ENCODE peak calls at places on chromosome 22, in eight cellular contexts. One of them, this sample, is unnamed.
A peak's percentile ranks its signal among the peaks of the same experiment; 100 is the strongest.

GRCh38 chr22:40733919-40734318 is 54.6 kb downstream of the MCHR1 start:
- DNase-seq in HFFc6: no peak
- DNase-seq in stimulated activated naive B cell treated with anti-CD40 and anti-IgM and Interleukin-4, amounts not matched to agents 10 μg/mL and 1 μg/mL and 100 μg/mL, for 72 hours: no peak
- DNase-seq in kidney tubule cell: no peak
- DNase-seq in iris pigment epithelial cell: no peak
- DNase-seq in activated T-cell treated with anti-CD3 and anti-CD28 coated beads for 1 hour: no peak
- DNase-seq in brain microvascular endothelial cell: no peak
- DNase-seq in PC-9: no peak
- DNase-seq in this sample: no peak

GRCh38 chr22:30182365-30182764 is 64.2 kb downstream of the LIF start:
- DNase-seq in HFFc6: no peak
- DNase-seq in stimulated activated naive B cell treated with anti-CD40 and anti-IgM and Interleukin-4, amounts not matched to agents 10 μg/mL and 1 μg/mL and 100 μg/mL, for 72 hours: no peak
- DNase-seq in kidney tubule cell: peak; percentile 95
- DNase-seq in iris pigment epithelial cell: no peak
- DNase-seq in activated T-cell treated with anti-CD3 and anti-CD28 coated beads for 1 hour: no peak
- DNase-seq in brain microvascular endothelial cell: no peak
- DNase-seq in PC-9: no peak
- DNase-seq in this sample: no peak

GRCh38 chr22:22429374-22430108 is 79.0 kb downstream of the ZNF280B start:
- DNase-seq in HFFc6: no peak
- DNase-seq in stimulated activated naive B cell treated with anti-CD40 and anti-IgM and Interleukin-4, amounts not matched to agents 10 μg/mL and 1 μg/mL and 100 μg/mL, for 72 hours: no peak
- DNase-seq in kidney tubule cell: no peak
- DNase-seq in iris pigment epithelial cell: no peak
- DNase-seq in activated T-cell treated with anti-CD3 and anti-CD28 coated beads for 1 hour: no peak
- DNase-seq in brain microvascular endothelial cell: no peak
- DNase-seq in PC-9: no peak
- DNase-seq in this sample: no peak

GRCh38 chr22:36008565-36008964 is 20.1 kb downstream of the RBFOX2 start:
- DNase-seq in HFFc6: no peak
- DNase-seq in stimulated activated naive B cell treated with anti-CD40 and anti-IgM and Interleukin-4, amounts not matched to agents 10 μg/mL and 1 μg/mL and 100 μg/mL, for 72 hours: no peak
- DNase-seq in kidney tubule cell: no peak
- DNase-seq in iris pigment epithelial cell: no peak
- DNase-seq in activated T-cell treated with anti-CD3 and anti-CD28 coated beads for 1 hour: no peak
- DNase-seq in brain microvascular endothelial cell: no peak
- DNase-seq in PC-9: no peak
- DNase-seq in this sample: no peak

GRCh38 chr22:46576556-46577351 is 39.3 kb upstream of the CELSR1 start:
- DNase-seq in HFFc6: no peak
- DNase-seq in stimulated activated naive B cell treated with anti-CD40 and anti-IgM and Interleukin-4, amounts not matched to agents 10 μg/mL and 1 μg/mL and 100 μg/mL, for 72 hours: no peak
- DNase-seq in kidney tubule cell: peak; percentile 64
- DNase-seq in iris pigment epithelial cell: peak; percentile 47
- DNase-seq in activated T-cell treated with anti-CD3 and anti-CD28 coated beads for 1 hour: peak; percentile 52
- DNase-seq in brain microvascular endothelial cell: no peak
- DNase-seq in PC-9: peak; percentile 61
- DNase-seq in this sample: peak; percentile 94

GRCh38 chr22:36286096-36286957 is 33.4 kb downstream of the APOL1 start:
- DNase-seq in HFFc6: peak; percentile 60
- DNase-seq in stimulated activated naive B cell treated with anti-CD40 and anti-IgM and Interleukin-4, amounts not matched to agents 10 μg/mL and 1 μg/mL and 100 μg/mL, for 72 hours: peak; percentile 33
- DNase-seq in kidney tubule cell: peak; percentile 69
- DNase-seq in iris pigment epithelial cell: peak; percentile 75
- DNase-seq in activated T-cell treated with anti-CD3 and anti-CD28 coated beads for 1 hour: peak; percentile 68
- DNase-seq in brain microvascular endothelial cell: peak; percentile 53
- DNase-seq in PC-9: peak; percentile 79
- DNase-seq in this sample: peak; percentile 63

GRCh38 chr22:36808611-36809344 is 8.1 kb downstream of the PVALB start:
- DNase-seq in HFFc6: no peak
- DNase-seq in stimulated activated naive B cell treated with anti-CD40 and anti-IgM and Interleukin-4, amounts not matched to agents 10 μg/mL and 1 μg/mL and 100 μg/mL, for 72 hours: no peak
- DNase-seq in kidney tubule cell: no peak
- DNase-seq in iris pigment epithelial cell: no peak
- DNase-seq in activated T-cell treated with anti-CD3 and anti-CD28 coated beads for 1 hour: no peak
- DNase-seq in brain microvascular endothelial cell: no peak
- DNase-seq in PC-9: no peak
- DNase-seq in this sample: no peak

GRCh38 chr22:35995772-35996171 is 32.9 kb downstream of the RBFOX2 start:
- DNase-seq in HFFc6: peak; percentile 90
- DNase-seq in stimulated activated naive B cell treated with anti-CD40 and anti-IgM and Interleukin-4, amounts not matched to agents 10 μg/mL and 1 μg/mL and 100 μg/mL, for 72 hours: no peak
- DNase-seq in kidney tubule cell: peak; percentile 45
- DNase-seq in iris pigment epithelial cell: peak; percentile 69
- DNase-seq in activated T-cell treated with anti-CD3 and anti-CD28 coated beads for 1 hour: no peak
- DNase-seq in brain microvascular endothelial cell: peak; percentile 88
- DNase-seq in PC-9: no peak
- DNase-seq in this sample: no peak

GRCh38 chr22:50079689-50080465 is 5.3 kb downstream of the MLC1 start:
- DNase-seq in HFFc6: no peak
- DNase-seq in stimulated activated naive B cell treated with anti-CD40 and anti-IgM and Interleukin-4, amounts not matched to agents 10 μg/mL and 1 μg/mL and 100 μg/mL, for 72 hours: no peak
- DNase-seq in kidney tubule cell: no peak
- DNase-seq in iris pigment epithelial cell: no peak
- DNase-seq in activated T-cell treated with anti-CD3 and anti-CD28 coated beads for 1 hour: no peak
- DNase-seq in brain microvascular endothelial cell: no peak
- DNase-seq in PC-9: no peak
- DNase-seq in this sample: no peak

GRCh38 chr22:17257578-17257977 is 38.3 kb upstream of the ADA2 start:
- DNase-seq in HFFc6: no peak
- DNase-seq in stimulated activated naive B cell treated with anti-CD40 and anti-IgM and Interleukin-4, amounts not matched to agents 10 μg/mL and 1 μg/mL and 100 μg/mL, for 72 hours: no peak
- DNase-seq in kidney tubule cell: no peak
- DNase-seq in iris pigment epithelial cell: no peak
- DNase-seq in activated T-cell treated with anti-CD3 and anti-CD28 coated beads for 1 hour: no peak
- DNase-seq in brain microvascular endothelial cell: no peak
- DNase-seq in PC-9: no peak
- DNase-seq in this sample: no peak

GRCh38 chr22:22937894-22938480 is 50.4 kb downstream of the IGLL5 start:
- DNase-seq in HFFc6: no peak
- DNase-seq in stimulated activated naive B cell treated with anti-CD40 and anti-IgM and Interleukin-4, amounts not matched to agents 10 μg/mL and 1 μg/mL and 100 μg/mL, for 72 hours: no peak
- DNase-seq in kidney tubule cell: no peak
- DNase-seq in iris pigment epithelial cell: no peak
- DNase-seq in activated T-cell treated with anti-CD3 and anti-CD28 coated beads for 1 hour: no peak
- DNase-seq in brain microvascular endothelial cell: no peak
- DNase-seq in PC-9: no peak
- DNase-seq in this sample: no peak

GRCh38 chr22:26890870-26891269 is 233.5 kb downstream of the MIAT start:
- DNase-seq in HFFc6: no peak
- DNase-seq in stimulated activated naive B cell treated with anti-CD40 and anti-IgM and Interleukin-4, amounts not matched to agents 10 μg/mL and 1 μg/mL and 100 μg/mL, for 72 hours: no peak
- DNase-seq in kidney tubule cell: peak; percentile 84
- DNase-seq in iris pigment epithelial cell: no peak
- DNase-seq in activated T-cell treated with anti-CD3 and anti-CD28 coated beads for 1 hour: no peak
- DNase-seq in brain microvascular endothelial cell: no peak
- DNase-seq in PC-9: no peak
- DNase-seq in this sample: no peak

GRCh38 chr22:42471441-42471840 is 39.2 kb upstream of the NFAM1 start:
- DNase-seq in HFFc6: no peak
- DNase-seq in stimulated activated naive B cell treated with anti-CD40 and anti-IgM and Interleukin-4, amounts not matched to agents 10 μg/mL and 1 μg/mL and 100 μg/mL, for 72 hours: no peak
- DNase-seq in kidney tubule cell: no peak
- DNase-seq in iris pigment epithelial cell: no peak
- DNase-seq in activated T-cell treated with anti-CD3 and anti-CD28 coated beads for 1 hour: no peak
- DNase-seq in brain microvascular endothelial cell: no peak
- DNase-seq in PC-9: no peak
- DNase-seq in this sample: no peak

GRCh38 chr22:22995166-22995565 is 75.2 kb upstream of the GNAZ start:
- DNase-seq in HFFc6: no peak
- DNase-seq in stimulated activated naive B cell treated with anti-CD40 and anti-IgM and Interleukin-4, amounts not matched to agents 10 μg/mL and 1 μg/mL and 100 μg/mL, for 72 hours: no peak
- DNase-seq in kidney tubule cell: no peak
- DNase-seq in iris pigment epithelial cell: no peak
- DNase-seq in activated T-cell treated with anti-CD3 and anti-CD28 coated beads for 1 hour: no peak
- DNase-seq in brain microvascular endothelial cell: no peak
- DNase-seq in PC-9: no peak
- DNase-seq in this sample: no peak

GRCh38 chr22:27420817-27421361 is 380.7 kb downstream of the MN1 start:
- DNase-seq in HFFc6: peak; percentile 59
- DNase-seq in stimulated activated naive B cell treated with anti-CD40 and anti-IgM and Interleukin-4, amounts not matched to agents 10 μg/mL and 1 μg/mL and 100 μg/mL, for 72 hours: no peak
- DNase-seq in kidney tubule cell: peak; percentile 49
- DNase-seq in iris pigment epithelial cell: peak; percentile 81
- DNase-seq in activated T-cell treated with anti-CD3 and anti-CD28 coated beads for 1 hour: no peak
- DNase-seq in brain microvascular endothelial cell: peak; percentile 93
- DNase-seq in PC-9: peak; percentile 44
- DNase-seq in this sample: peak; percentile 31

GRCh38 chr22:43270314-43270908 is 72.8 kb downstream of the SCUBE1 start:
- DNase-seq in HFFc6: no peak
- DNase-seq in stimulated activated naive B cell treated with anti-CD40 and anti-IgM and Interleukin-4, amounts not matched to agents 10 μg/mL and 1 μg/mL and 100 μg/mL, for 72 hours: no peak
- DNase-seq in kidney tubule cell: no peak
- DNase-seq in iris pigment epithelial cell: no peak
- DNase-seq in activated T-cell treated with anti-CD3 and anti-CD28 coated beads for 1 hour: no peak
- DNase-seq in brain microvascular endothelial cell: no peak
- DNase-seq in PC-9: no peak
- DNase-seq in this sample: no peak

GRCh38 chr22:38732251-38732815 is 23.5 kb downstream of the SUN2 start:
- DNase-seq in HFFc6: no peak
- DNase-seq in stimulated activated naive B cell treated with anti-CD40 and anti-IgM and Interleukin-4, amounts not matched to agents 10 μg/mL and 1 μg/mL and 100 μg/mL, for 72 hours: no peak
- DNase-seq in kidney tubule cell: no peak
- DNase-seq in iris pigment epithelial cell: no peak
- DNase-seq in activated T-cell treated with anti-CD3 and anti-CD28 coated beads for 1 hour: no peak
- DNase-seq in brain microvascular endothelial cell: no peak
- DNase-seq in PC-9: no peak
- DNase-seq in this sample: peak; percentile 49

GRCh38 chr22:23181763-23182288 is 1.5 kb downstream of the BCR start:
- DNase-seq in HFFc6: no peak
- DNase-seq in stimulated activated naive B cell treated with anti-CD40 and anti-IgM and Interleukin-4, amounts not matched to agents 10 μg/mL and 1 μg/mL and 100 μg/mL, for 72 hours: no peak
- DNase-seq in kidney tubule cell: no peak
- DNase-seq in iris pigment epithelial cell: no peak
- DNase-seq in activated T-cell treated with anti-CD3 and anti-CD28 coated beads for 1 hour: no peak
- DNase-seq in brain microvascular endothelial cell: no peak
- DNase-seq in PC-9: no peak
- DNase-seq in this sample: no peak

GRCh38 chr22:42340150-42340549 is 69.7 kb upstream of the TCF20 start:
- DNase-seq in HFFc6: no peak
- DNase-seq in stimulated activated naive B cell treated with anti-CD40 and anti-IgM and Interleukin-4, amounts not matched to agents 10 μg/mL and 1 μg/mL and 100 μg/mL, for 72 hours: no peak
- DNase-seq in kidney tubule cell: no peak
- DNase-seq in iris pigment epithelial cell: no peak
- DNase-seq in activated T-cell treated with anti-CD3 and anti-CD28 coated beads for 1 hour: no peak
- DNase-seq in brain microvascular endothelial cell: no peak
- DNase-seq in PC-9: no peak
- DNase-seq in this sample: no peak

GRCh38 chr22:17241571-17242310 is 22.5 kb upstream of the ADA2 start:
- DNase-seq in HFFc6: no peak
- DNase-seq in stimulated activated naive B cell treated with anti-CD40 and anti-IgM and Interleukin-4, amounts not matched to agents 10 μg/mL and 1 μg/mL and 100 μg/mL, for 72 hours: no peak
- DNase-seq in kidney tubule cell: no peak
- DNase-seq in iris pigment epithelial cell: no peak
- DNase-seq in activated T-cell treated with anti-CD3 and anti-CD28 coated beads for 1 hour: no peak
- DNase-seq in brain microvascular endothelial cell: no peak
- DNase-seq in PC-9: no peak
- DNase-seq in this sample: no peak

GRCh38 chr22:50081426-50082196 is 3.6 kb downstream of the MLC1 start:
- DNase-seq in HFFc6: no peak
- DNase-seq in stimulated activated naive B cell treated with anti-CD40 and anti-IgM and Interleukin-4, amounts not matched to agents 10 μg/mL and 1 μg/mL and 100 μg/mL, for 72 hours: no peak
- DNase-seq in kidney tubule cell: no peak
- DNase-seq in iris pigment epithelial cell: no peak
- DNase-seq in activated T-cell treated with anti-CD3 and anti-CD28 coated beads for 1 hour: no peak
- DNase-seq in brain microvascular endothelial cell: no peak
- DNase-seq in PC-9: no peak
- DNase-seq in this sample: no peak

GRCh38 chr22:29040385-29041275 is 21.0 kb downstream of the C22orf31 start:
- DNase-seq in HFFc6: peak; percentile 86
- DNase-seq in stimulated activated naive B cell treated with anti-CD40 and anti-IgM and Interleukin-4, amounts not matched to agents 10 μg/mL and 1 μg/mL and 100 μg/mL, for 72 hours: peak; percentile 41
- DNase-seq in kidney tubule cell: peak; percentile 84
- DNase-seq in iris pigment epithelial cell: peak; percentile 87
- DNase-seq in activated T-cell treated with anti-CD3 and anti-CD28 coated beads for 1 hour: peak; percentile 55
- DNase-seq in brain microvascular endothelial cell: peak; percentile 88
- DNase-seq in PC-9: peak; percentile 44
- DNase-seq in this sample: peak; percentile 72

GRCh38 chr22:18032455-18033101 is 8.2 kb upstream of the MICAL3 start:
- DNase-seq in HFFc6: peak; percentile 73
- DNase-seq in stimulated activated naive B cell treated with anti-CD40 and anti-IgM and Interleukin-4, amounts not matched to agents 10 μg/mL and 1 μg/mL and 100 μg/mL, for 72 hours: no peak
- DNase-seq in kidney tubule cell: peak; percentile 98
- DNase-seq in iris pigment epithelial cell: peak; percentile 43
- DNase-seq in activated T-cell treated with anti-CD3 and anti-CD28 coated beads for 1 hour: no peak
- DNase-seq in brain microvascular endothelial cell: peak; percentile 14
- DNase-seq in PC-9: peak; percentile 64
- DNase-seq in this sample: no peak

GRCh38 chr22:24134090-24134846 is 47.0 kb upstream of the SUSD2 start:
- DNase-seq in HFFc6: no peak
- DNase-seq in stimulated activated naive B cell treated with anti-CD40 and anti-IgM and Interleukin-4, amounts not matched to agents 10 μg/mL and 1 μg/mL and 100 μg/mL, for 72 hours: peak; percentile 71
- DNase-seq in kidney tubule cell: no peak
- DNase-seq in iris pigment epithelial cell: no peak
- DNase-seq in activated T-cell treated with anti-CD3 and anti-CD28 coated beads for 1 hour: peak; percentile 72
- DNase-seq in brain microvascular endothelial cell: no peak
- DNase-seq in PC-9: no peak
- DNase-seq in this sample: peak; percentile 70

GRCh38 chr22:32967285-32968101 is 90.7 kb downstream of the SYN3 start:
- DNase-seq in HFFc6: no peak
- DNase-seq in stimulated activated naive B cell treated with anti-CD40 and anti-IgM and Interleukin-4, amounts not matched to agents 10 μg/mL and 1 μg/mL and 100 μg/mL, for 72 hours: no peak
- DNase-seq in kidney tubule cell: peak; percentile 95
- DNase-seq in iris pigment epithelial cell: no peak
- DNase-seq in activated T-cell treated with anti-CD3 and anti-CD28 coated beads for 1 hour: no peak
- DNase-seq in brain microvascular endothelial cell: no peak
- DNase-seq in PC-9: no peak
- DNase-seq in this sample: no peak

GRCh38 chr22:27149886-27150529 is 492.6 kb downstream of the MIAT start:
- DNase-seq in HFFc6: no peak
- DNase-seq in stimulated activated naive B cell treated with anti-CD40 and anti-IgM and Interleukin-4, amounts not matched to agents 10 μg/mL and 1 μg/mL and 100 μg/mL, for 72 hours: no peak
- DNase-seq in kidney tubule cell: no peak
- DNase-seq in iris pigment epithelial cell: peak; percentile 51
- DNase-seq in activated T-cell treated with anti-CD3 and anti-CD28 coated beads for 1 hour: no peak
- DNase-seq in brain microvascular endothelial cell: peak; percentile 35
- DNase-seq in PC-9: no peak
- DNase-seq in this sample: no peak

GRCh38 chr22:41995211-41995610 is 3.4 kb upstream of the WBP2NL start:
- DNase-seq in HFFc6: no peak
- DNase-seq in stimulated activated naive B cell treated with anti-CD40 and anti-IgM and Interleukin-4, amounts not matched to agents 10 μg/mL and 1 μg/mL and 100 μg/mL, for 72 hours: no peak
- DNase-seq in kidney tubule cell: no peak
- DNase-seq in iris pigment epithelial cell: no peak
- DNase-seq in activated T-cell treated with anti-CD3 and anti-CD28 coated beads for 1 hour: no peak
- DNase-seq in brain microvascular endothelial cell: no peak
- DNase-seq in PC-9: no peak
- DNase-seq in this sample: no peak

GRCh38 chr22:25824828-25825474 is 83.0 kb downstream of the MYO18B start:
- DNase-seq in HFFc6: no peak
- DNase-seq in stimulated activated naive B cell treated with anti-CD40 and anti-IgM and Interleukin-4, amounts not matched to agents 10 μg/mL and 1 μg/mL and 100 μg/mL, for 72 hours: no peak
- DNase-seq in kidney tubule cell: no peak
- DNase-seq in iris pigment epithelial cell: no peak
- DNase-seq in activated T-cell treated with anti-CD3 and anti-CD28 coated beads for 1 hour: no peak
- DNase-seq in brain microvascular endothelial cell: no peak
- DNase-seq in PC-9: no peak
- DNase-seq in this sample: no peak

GRCh38 chr22:35638408-35638807 is 9.8 kb upstream of the APOL6 start:
- DNase-seq in HFFc6: peak; percentile 68
- DNase-seq in stimulated activated naive B cell treated with anti-CD40 and anti-IgM and Interleukin-4, amounts not matched to agents 10 μg/mL and 1 μg/mL and 100 μg/mL, for 72 hours: no peak
- DNase-seq in kidney tubule cell: no peak
- DNase-seq in iris pigment epithelial cell: no peak
- DNase-seq in activated T-cell treated with anti-CD3 and anti-CD28 coated beads for 1 hour: no peak
- DNase-seq in brain microvascular endothelial cell: no peak
- DNase-seq in PC-9: no peak
- DNase-seq in this sample: peak; percentile 48

GRCh38 chr22:24506802-24507438 is 11.8 kb downstream of the UPB1 start:
- DNase-seq in HFFc6: peak; percentile 23
- DNase-seq in stimulated activated naive B cell treated with anti-CD40 and anti-IgM and Interleukin-4, amounts not matched to agents 10 μg/mL and 1 μg/mL and 100 μg/mL, for 72 hours: no peak
- DNase-seq in kidney tubule cell: no peak
- DNase-seq in iris pigment epithelial cell: peak; percentile 44
- DNase-seq in activated T-cell treated with anti-CD3 and anti-CD28 coated beads for 1 hour: no peak
- DNase-seq in brain microvascular endothelial cell: no peak
- DNase-seq in PC-9: no peak
- DNase-seq in this sample: peak; percentile 54

GRCh38 chr22:41092847-41093371 is 517 bp downstream of the EP300 start:
- DNase-seq in HFFc6: peak; percentile 8
- DNase-seq in stimulated activated naive B cell treated with anti-CD40 and anti-IgM and Interleukin-4, amounts not matched to agents 10 μg/mL and 1 μg/mL and 100 μg/mL, for 72 hours: no peak
- DNase-seq in kidney tubule cell: peak; percentile 47
- DNase-seq in iris pigment epithelial cell: peak; percentile 34
- DNase-seq in activated T-cell treated with anti-CD3 and anti-CD28 coated beads for 1 hour: peak; percentile 17
- DNase-seq in brain microvascular endothelial cell: no peak
- DNase-seq in PC-9: peak; percentile 19
- DNase-seq in this sample: no peak

GRCh38 chr22:21082248-21082647 is 36.5 kb downstream of the LRRC74B start:
- DNase-seq in HFFc6: no peak
- DNase-seq in stimulated activated naive B cell treated with anti-CD40 and anti-IgM and Interleukin-4, amounts not matched to agents 10 μg/mL and 1 μg/mL and 100 μg/mL, for 72 hours: no peak
- DNase-seq in kidney tubule cell: no peak
- DNase-seq in iris pigment epithelial cell: peak; percentile 49
- DNase-seq in activated T-cell treated with anti-CD3 and anti-CD28 coated beads for 1 hour: no peak
- DNase-seq in brain microvascular endothelial cell: no peak
- DNase-seq in PC-9: no peak
- DNase-seq in this sample: no peak

GRCh38 chr22:43399338-43399979 is 12.4 kb upstream of the MPPED1 start:
- DNase-seq in HFFc6: no peak
- DNase-seq in stimulated activated naive B cell treated with anti-CD40 and anti-IgM and Interleukin-4, amounts not matched to agents 10 μg/mL and 1 μg/mL and 100 μg/mL, for 72 hours: no peak
- DNase-seq in kidney tubule cell: no peak
- DNase-seq in iris pigment epithelial cell: no peak
- DNase-seq in activated T-cell treated with anti-CD3 and anti-CD28 coated beads for 1 hour: no peak
- DNase-seq in brain microvascular endothelial cell: no peak
- DNase-seq in PC-9: no peak
- DNase-seq in this sample: peak; percentile 71

GRCh38 chr22:43921361-43921760 is 2.2 kb upstream of the PNPLA3 start:
- DNase-seq in HFFc6: peak; percentile 87
- DNase-seq in stimulated activated naive B cell treated with anti-CD40 and anti-IgM and Interleukin-4, amounts not matched to agents 10 μg/mL and 1 μg/mL and 100 μg/mL, for 72 hours: no peak
- DNase-seq in kidney tubule cell: peak; percentile 87
- DNase-seq in iris pigment epithelial cell: no peak
- DNase-seq in activated T-cell treated with anti-CD3 and anti-CD28 coated beads for 1 hour: no peak
- DNase-seq in brain microvascular endothelial cell: peak; percentile 65
- DNase-seq in PC-9: peak; percentile 86
- DNase-seq in this sample: no peak